ENCODE peak calls at places on chromosome 12, in five cellular contexts. I is iris pigment epithelial cell, S is cardiac muscle cell, C is psoas muscle, D is left cardiac atrium. M is an unnamed sample.

GRCh38 chr12:630656-631632 is 32.3 kb downstream of the NINJ2 start:
- DNase-seq in I (no peak), S (no peak), C (peak), D (peak), M (no peak)

GRCh38 chr12:12804432-12804886 is 8.7 kb upstream of the DDX47 start:
- DNase-seq in I (peak), S (no peak), C (no peak), D (no peak), M (no peak)

GRCh38 chr12:89243786-89244185 is 108.5 kb downstream of the DUSP6 start:
- DNase-seq in I (peak), S (no peak), C (no peak), D (no peak), M (no peak)

GRCh38 chr12:19739195-19739776 is 300.0 kb downstream of the AEBP2 start:
- DNase-seq in I (peak), S (peak), C (no peak), D (no peak), M (no peak)

GRCh38 chr12:46455648-46456352 is 83.2 kb upstream of the SLC38A2 start:
- DNase-seq in I (no peak), S (no peak), C (no peak), D (no peak), M (no peak)

GRCh38 chr12:85621041-85621440 is 215.2 kb downstream of the RASSF9 start:
- DNase-seq in I (no peak), S (no peak), C (no peak), D (no peak), M (no peak)

GRCh38 chr12:89951050-89951693 is 242.5 kb upstream of the ATP2B1 start:
- DNase-seq in I (peak), S (no peak), C (no peak), D (no peak), M (no peak)

GRCh38 chr12:47896633-47897032 is 8.2 kb downstream of the VDR start:
- DNase-seq in I (no peak), S (no peak), C (no peak), D (no peak), M (no peak)